ENCODE peak calls at places on chromosomes 11 and 22, in eight cellular contexts. L, G, V, N, B, A, J and Z are unnamed samples.

GRCh38 chr11:23226331-23226909 is 366.1 kb upstream of the CCDC179 start:
- DNase-seq in L (no peak), G (no peak), V (no peak), N (no peak), B (no peak), A (no peak), J (no peak), Z (no peak)

GRCh38 chr11:10181811-10182210 is 112.2 kb downstream of the SBF2 start:
- DNase-seq in L (no peak), G (no peak), V (no peak), N (no peak), B (no peak), A (no peak), J (peak), Z (peak)

GRCh38 chr11:65870706-65871681 is 1.6 kb downstream of the EFEMP2 start:
- DNase-seq in L (peak), G (peak), V (no peak), N (peak), B (no peak), A (no peak), J (no peak), Z (no peak)

GRCh38 chr11:8335683-8336082 is 72.0 kb upstream of the LMO1 start:
- DNase-seq in L (no peak), G (no peak), V (no peak), N (no peak), B (no peak), A (no peak), J (no peak), Z (no peak)

GRCh38 chr11:73335204-73335923 is 27.3 kb downstream of the ARHGEF17 start:
- DNase-seq in L (peak), G (peak), V (peak), N (peak), B (peak), A (peak), J (peak), Z (no peak)

GRCh38 chr11:80320765-80321164 is 879.9 kb upstream of the TENM4 start:
- DNase-seq in L (no peak), G (no peak), V (peak), N (no peak), B (no peak), A (no peak), J (peak), Z (no peak)

GRCh38 chr22:38172016-38172431 is 9.6 kb downstream of the PLA2G6 start:
- DNase-seq in L (no peak), G (no peak), V (no peak), N (peak), B (no peak), A (no peak), J (no peak), Z (no peak)

GRCh38 chr22:50010676-50011446 is 1.7 kb downstream of the IL17REL start:
- DNase-seq in L (no peak), G (no peak), V (no peak), N (no peak), B (no peak), A (no peak), J (no peak), Z (no peak)

GRCh38 chr11:35144103-35144741 is 5.3 kb downstream of the CD44 start:
- DNase-seq in L (peak), G (no peak), V (peak), N (peak), B (peak), A (peak), J (no peak), Z (no peak)

GRCh38 chr11:94325681-94326080 is 21.3 kb downstream of the IZUMO1R start:
- DNase-seq in L (no peak), G (no peak), V (peak), N (no peak), B (no peak), A (no peak), J (peak), Z (no peak)

GRCh38 chr11:107549253-107549953 is 16.1 kb downstream of the ALKBH8 start:
- DNase-seq in L (no peak), G (no peak), V (peak), N (no peak), B (no peak), A (no peak), J (peak), Z (no peak)

GRCh38 chr11:126113963-126114362 is 51.3 kb upstream of the CDON start:
- DNase-seq in L (no peak), G (no peak), V (no peak), N (peak), B (no peak), A (no peak), J (no peak), Z (no peak)

GRCh38 chr11:107858217-107859070 is at the start of gene SLC35F2:
- DNase-seq in L (peak), G (peak), V (peak), N (peak), B (peak), A (peak), J (peak), Z (no peak)

GRCh38 chr11:35721576-35722341 is 59.2 kb downstream of the TRIM44 start:
- DNase-seq in L (no peak), G (no peak), V (no peak), N (no peak), B (no peak), A (no peak), J (no peak), Z (no peak)

GRCh38 chr22:42919199-42919598 is 62.1 kb upstream of the ARFGAP3 start:
- DNase-seq in L (no peak), G (no peak), V (no peak), N (no peak), B (no peak), A (peak), J (peak), Z (no peak)

GRCh38 chr11:3058753-3059664 is 1.8 kb upstream of the CARS1 start:
- DNase-seq in L (peak), G (no peak), V (no peak), N (no peak), B (no peak), A (peak), J (peak), Z (no peak)

GRCh38 chr22:42388130-42388797 is 43.9 kb downstream of the NFAM1 start:
- DNase-seq in L (no peak), G (no peak), V (peak), N (no peak), B (no peak), A (peak), J (peak), Z (no peak)

GRCh38 chr11:129374993-129375721 is 491 bp upstream of the BARX2 start:
- DNase-seq in L (no peak), G (no peak), V (peak), N (peak), B (no peak), A (peak), J (peak), Z (no peak)

GRCh38 chr11:129374081-129374992 is 1.3 kb upstream of the BARX2 start:
- DNase-seq in L (no peak), G (no peak), V (peak), N (no peak), B (no peak), A (peak), J (peak), Z (no peak)

GRCh38 chr11:129373489-129373953 is 2.1 kb upstream of the BARX2 start:
- DNase-seq in L (no peak), G (no peak), V (peak), N (no peak), B (no peak), A (peak), J (peak), Z (no peak)

GRCh38 chr11:129375731-129376657 is at the start of gene BARX2:
- DNase-seq in L (no peak), G (no peak), V (peak), N (peak), B (no peak), A (peak), J (peak), Z (no peak)

DNA sequence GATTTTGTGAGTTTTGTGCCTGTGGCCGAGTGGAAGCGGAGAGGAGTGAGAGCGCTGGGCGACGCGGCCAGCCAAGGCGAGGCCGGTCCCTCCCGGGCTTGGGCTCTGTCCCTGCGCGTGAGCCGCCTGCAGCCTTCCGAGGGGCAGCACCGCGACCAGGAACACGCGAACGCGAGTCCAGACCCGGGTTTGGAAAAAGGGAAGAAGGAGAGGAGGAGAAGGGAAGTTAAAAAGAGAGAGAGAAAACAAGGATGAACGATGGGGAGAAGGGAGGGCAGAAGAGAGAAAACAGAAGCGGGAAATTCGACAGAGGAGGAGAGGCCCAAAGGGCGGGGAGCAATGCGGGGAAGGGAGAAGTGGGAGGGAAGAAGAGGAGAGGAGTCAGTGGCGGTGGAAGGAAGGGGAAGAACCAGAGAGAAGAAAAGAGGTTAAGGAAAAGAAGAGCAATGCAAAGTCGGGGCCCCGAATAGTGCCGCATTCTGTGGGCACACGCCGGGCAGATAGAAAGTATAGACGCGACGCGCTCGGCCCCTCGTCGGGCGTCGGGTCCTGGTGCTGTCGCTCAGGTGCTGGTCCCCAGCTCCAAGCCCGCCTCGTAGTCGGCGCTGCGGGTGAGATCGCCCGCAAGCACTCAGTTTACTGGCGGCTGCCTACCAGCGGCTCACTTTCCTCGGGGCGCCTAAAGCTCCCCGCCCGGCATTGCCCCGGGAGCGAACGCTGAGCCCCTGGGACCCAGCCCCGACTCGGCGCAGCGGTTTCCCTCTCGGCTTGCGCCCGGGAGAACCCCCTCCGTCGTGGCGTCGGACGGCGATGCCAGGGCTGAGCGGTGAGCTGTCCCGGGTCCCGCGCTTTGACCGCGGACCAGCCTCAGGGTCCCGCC is 2.8 kb upstream of the BARX2 start:
- DNase-seq in L (no peak), G (no peak), V (no peak), N (no peak), B (no peak), A (peak), J (peak), Z (no peak)
- H3K4me3 ChIP-seq in L (no peak), G (peak), V (peak), N (peak), B (no peak), A (no peak), J (no peak), Z (peak)

GRCh38 chr11:44950625-44951472 is at the start of gene TP53I11:
- DNase-seq in L (peak), G (peak), V (peak), N (peak), B (peak), A (no peak), J (no peak), Z (no peak)

GRCh38 chr11:44952082-44952481 is 1.4 kb upstream of the TP53I11 start:
- DNase-seq in L (no peak), G (no peak), V (peak), N (no peak), B (no peak), A (no peak), J (no peak), Z (no peak)

GRCh38 chr11:44949160-44950035 is 1.3 kb downstream of the TP53I11 start:
- DNase-seq in L (no peak), G (peak), V (peak), N (no peak), B (peak), A (no peak), J (peak), Z (no peak)

GRCh38 chr11:44948155-44948554 is 2.5 kb downstream of the TP53I11 start:
- DNase-seq in L (no peak), G (no peak), V (no peak), N (no peak), B (no peak), A (no peak), J (no peak), Z (no peak)

DNA sequence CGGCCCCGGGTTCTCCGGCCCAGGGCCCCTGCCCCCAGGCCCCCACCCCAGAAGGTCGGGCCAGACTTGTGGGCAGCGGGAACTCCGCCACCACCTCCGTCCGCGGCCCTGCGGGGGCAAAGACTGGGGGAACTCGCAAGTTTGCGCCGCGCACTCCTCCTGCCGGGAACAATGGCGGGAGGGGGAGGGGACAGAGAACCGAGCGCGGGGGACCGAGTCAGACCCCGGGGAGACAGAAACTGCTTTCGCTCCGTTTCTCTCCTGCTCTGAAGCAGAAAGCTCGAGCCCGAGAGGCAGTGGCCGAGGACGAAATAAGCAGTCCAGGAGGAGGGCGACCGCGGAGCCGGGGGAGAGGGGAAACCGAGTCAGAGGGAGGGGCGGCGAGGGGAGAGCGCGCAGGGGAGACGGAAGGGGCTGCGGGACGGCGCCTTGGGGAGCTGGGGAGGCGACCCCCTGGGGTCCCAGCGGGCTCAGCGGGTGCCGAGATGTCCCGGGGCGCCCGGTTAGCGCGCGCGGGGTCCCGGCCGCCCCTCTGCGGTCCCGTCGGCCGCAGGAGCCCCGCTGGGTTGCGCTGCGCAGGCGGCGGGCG is 553 bp downstream of the TP53I11 start:
- DNase-seq in L (peak), G (peak), V (no peak), N (no peak), B (peak), A (no peak), J (no peak), Z (no peak)
- H3K4me3 ChIP-seq in L (peak), G (peak), V (peak), N (peak), B (peak), A (no peak), J (peak), Z (peak)

GRCh38 chr11:64868904-64869570 is 9.4 kb downstream of the EHD1 start:
- DNase-seq in L (peak), G (no peak), V (no peak), N (peak), B (no peak), A (peak), J (no peak), Z (no peak)
- H3K4me3 ChIP-seq in L (no peak), G (no peak), V (peak), N (no peak), B (peak), A (no peak), J (no peak), Z (no peak)

GRCh38 chr11:64801591-64802369 is 1.2 kb downstream of the MAP4K2 start:
- DNase-seq in L (no peak), G (no peak), V (no peak), N (peak), B (no peak), A (no peak), J (no peak), Z (no peak)

GRCh38 chr11:64799256-64799924 is 3.6 kb downstream of the MAP4K2 start:
- DNase-seq in L (peak), G (no peak), V (no peak), N (no peak), B (peak), A (no peak), J (no peak), Z (no peak)

GRCh38 chr11:64802370-64803162 is 448 bp downstream of the MAP4K2 start:
- DNase-seq in L (no peak), G (no peak), V (no peak), N (no peak), B (peak), A (no peak), J (peak), Z (no peak)

GRCh38 chr11:64799925-64800632 is 2.9 kb downstream of the MAP4K2 start:
- DNase-seq in L (peak), G (no peak), V (no peak), N (no peak), B (no peak), A (no peak), J (no peak), Z (no peak)

GRCh38 chr11:64800633-64801464 is 2.2 kb downstream of the MAP4K2 start:
- DNase-seq in L (no peak), G (no peak), V (no peak), N (peak), B (peak), A (no peak), J (no peak), Z (no peak)
- H3K4me3 ChIP-seq in L (no peak), G (no peak), V (no peak), N (no peak), B (peak), A (no peak), J (no peak), Z (no peak)

DNA sequence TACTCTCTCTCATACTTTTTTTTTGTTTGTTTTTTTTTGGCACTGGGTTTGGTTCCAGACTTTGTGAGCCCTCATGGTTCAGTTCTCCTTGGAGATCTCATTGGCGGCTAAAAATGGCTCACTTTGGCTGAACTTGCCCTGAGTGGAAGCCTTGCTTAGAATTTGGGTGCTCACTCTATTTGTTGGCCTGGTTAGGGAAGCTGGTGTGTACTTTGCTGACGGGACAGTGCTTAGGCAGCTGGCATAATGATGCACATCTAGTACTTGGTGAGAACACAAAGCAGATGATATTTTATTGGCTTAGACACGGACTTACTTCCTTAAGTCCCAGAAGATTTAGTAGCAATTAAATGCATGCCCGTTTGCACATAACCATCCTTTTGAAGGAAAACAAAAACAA is 66.5 kb upstream of the GRAMD1B start:
- DNase-seq in L (no peak), G (no peak), V (no peak), N (no peak), B (no peak), A (no peak), J (no peak), Z (no peak)
- H3K4me3 ChIP-seq in L (no peak), G (peak), V (no peak), N (no peak), B (no peak), A (no peak), J (no peak), Z (no peak)

GRCh38 chr22:23715811-23716355 is 25.1 kb downstream of the RGL4 start:
- DNase-seq in L (no peak), G (no peak), V (no peak), N (no peak), B (peak), A (no peak), J (no peak), Z (no peak)
- H3K4me3 ChIP-seq in L (no peak), G (peak), V (peak), N (peak), B (peak), A (peak), J (no peak), Z (peak)

GRCh38 chr11:43952020-43952400 is 9.6 kb downstream of the C11orf96 start:
- DNase-seq in L (no peak), G (no peak), V (no peak), N (no peak), B (no peak), A (no peak), J (no peak), Z (no peak)

GRCh38 chr11:43952401-43953342 is 10.2 kb downstream of the C11orf96 start:
- DNase-seq in L (no peak), G (no peak), V (no peak), N (no peak), B (no peak), A (no peak), J (no peak), Z (no peak)

GRCh38 chr11:43951231-43951630 is 8.8 kb downstream of the C11orf96 start:
- DNase-seq in L (no peak), G (no peak), V (no peak), N (no peak), B (no peak), A (no peak), J (peak), Z (no peak)

GRCh38 chr11:43948341-43949185 is 6.1 kb downstream of the C11orf96 start:
- DNase-seq in L (no peak), G (no peak), V (no peak), N (no peak), B (no peak), A (no peak), J (no peak), Z (no peak)

GRCh38 chr11:43950323-43950855 is 8.0 kb downstream of the C11orf96 start:
- DNase-seq in L (no peak), G (no peak), V (no peak), N (no peak), B (no peak), A (no peak), J (no peak), Z (no peak)
- H3K4me3 ChIP-seq in L (no peak), G (no peak), V (no peak), N (no peak), B (no peak), A (no peak), J (no peak), Z (no peak)

DNA sequence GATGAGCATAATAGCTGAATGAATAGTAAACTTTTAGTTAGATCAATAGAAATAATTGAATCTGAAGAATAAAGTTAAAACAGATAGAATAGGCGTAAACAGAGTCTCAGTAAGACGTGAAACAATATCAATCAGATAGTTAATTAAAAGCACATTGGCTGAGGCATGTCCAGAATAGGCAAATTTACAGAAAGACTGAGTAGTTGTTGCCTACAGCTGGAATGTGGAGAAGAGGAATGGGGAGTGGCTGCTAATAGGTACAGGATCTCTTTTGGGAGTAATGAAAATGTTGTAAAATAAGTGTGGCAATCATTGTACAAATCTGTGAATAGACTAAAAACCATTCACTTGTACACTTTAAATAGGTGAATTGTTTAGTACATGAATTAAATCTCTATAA is 36.3 kb upstream of the ME3 start:
- DNase-seq in L (no peak), G (no peak), V (no peak), N (no peak), B (no peak), A (no peak), J (no peak), Z (no peak)
- H3K4me3 ChIP-seq in L (no peak), G (no peak), V (no peak), N (no peak), B (no peak), A (no peak), J (no peak), Z (no peak)

DNA sequence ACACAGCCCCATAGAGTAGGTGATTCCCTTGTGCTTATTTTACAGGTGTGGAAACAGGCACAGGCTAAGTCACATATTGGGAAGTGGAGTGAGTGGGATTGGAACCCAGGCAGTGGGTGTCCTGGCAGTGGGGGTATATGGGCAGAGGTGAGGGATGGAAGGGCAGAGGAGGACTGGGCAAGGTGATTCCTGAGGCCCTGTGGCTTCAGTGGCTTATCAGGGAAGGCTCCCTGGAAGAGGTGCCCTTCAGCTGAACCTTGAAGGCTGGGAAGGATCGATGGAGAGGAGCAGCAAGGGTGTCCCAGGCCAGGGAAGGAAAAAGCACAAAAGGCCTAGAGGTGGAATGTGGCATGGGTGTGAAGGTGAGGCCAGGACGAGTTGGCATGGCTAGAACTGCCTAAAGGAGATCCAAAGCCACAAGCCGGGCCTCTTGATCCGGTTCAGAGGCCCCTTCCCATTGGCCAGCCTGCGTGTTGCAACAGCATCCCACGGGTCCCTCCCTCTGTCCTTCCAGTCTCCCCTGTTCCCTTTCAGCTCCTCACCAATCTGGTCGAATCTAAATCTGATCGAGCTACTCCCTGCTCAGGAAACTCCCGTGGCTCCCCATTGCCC is 41.7 kb downstream of the MCM5 start:
- DNase-seq in L (no peak), G (no peak), V (no peak), N (no peak), B (no peak), A (no peak), J (no peak), Z (no peak)
- H3K4me3 ChIP-seq in L (no peak), G (no peak), V (no peak), N (no peak), B (no peak), A (no peak), J (no peak), Z (no peak)